ENCODE peak calls at places on chromosomes 7 and 10, in four cellular contexts. D is fibroblast of lung, A is psoas muscle, V is GM20000. Q is an unnamed sample.

GRCh38 chr10:34916368-34916767 is 101.3 kb upstream of the PARD3 start:
- DNase-seq in D (peak; percentile 94), A (no peak), V (no peak), Q (no peak)

GRCh38 chr10:86210416-86210815 is 156.2 kb downstream of the GRID1 start:
- DNase-seq in D (no peak), A (no peak), V (no peak), Q (no peak)

GRCh38 chr10:102043456-102043855 is 12.5 kb downstream of the ARMH3 start:
- DNase-seq in D (no peak), A (no peak), V (no peak), Q (no peak)

GRCh38 chr10:14126697-14127440 is 203.9 kb downstream of the FRMD4A start:
- DNase-seq in D (peak; percentile 52), A (no peak), V (no peak), Q (no peak)

GRCh38 chr10:34811968-34812514 is 3.1 kb downstream of the PARD3 start:
- DNase-seq in D (peak; percentile 47), A (no peak), V (no peak), Q (no peak)

GRCh38 chr10:48406204-48406603 is 99.7 kb downstream of the MAPK8 start:
- DNase-seq in D (peak; percentile 58), A (no peak), V (no peak), Q (no peak)

GRCh38 chr10:75127481-75127880 is 16.0 kb downstream of the SAMD8 start:
- DNase-seq in D (peak; percentile 27), A (no peak), V (no peak), Q (no peak)

GRCh38 chr7:1268076-1268815 is 35.6 kb downstream of the UNCX start:
- DNase-seq in D (no peak), A (no peak), V (no peak), Q (no peak)

GRCh38 chr7:155840262-155840885 is 28.1 kb upstream of the SHH start:
- DNase-seq in D (no peak), A (no peak), V (no peak), Q (no peak)

GRCh38 chr7:128160296-128160695 is 80.8 kb upstream of the LEP start:
- DNase-seq in D (no peak), A (no peak), V (no peak), Q (no peak)

GRCh38 chr10:4501306-4501705 is 324.7 kb upstream of the AKR1E2 start:
- DNase-seq in D (peak; percentile 48), A (no peak), V (no peak), Q (no peak)

GRCh38 chr7:140261522-140261921 is 84.7 kb upstream of the KDM7A start:
- DNase-seq in D (no peak), A (no peak), V (no peak), Q (no peak)

GRCh38 chr7:100679927-100680588 is 6.5 kb downstream of the GNB2 start:
- DNase-seq in D (no peak), A (peak; percentile 81), V (peak; percentile 24), Q (no peak)

GRCh38 chr7:845091-845490 is 12.8 kb downstream of the SUN1 start:
- DNase-seq in D (no peak), A (no peak), V (no peak), Q (no peak)

GRCh38 chr10:65556006-65556405 is 1369.8 kb upstream of the LRRTM3 start:
- DNase-seq in D (no peak), A (no peak), V (no peak), Q (no peak)

GRCh38 chr10:65559369-65559768 is 1366.5 kb upstream of the LRRTM3 start:
- DNase-seq in D (no peak), A (no peak), V (no peak), Q (no peak)

GRCh38 chr10:65550761-65551160 is 1375.1 kb upstream of the LRRTM3 start:
- DNase-seq in D (no peak), A (no peak), V (no peak), Q (no peak)

DNA sequence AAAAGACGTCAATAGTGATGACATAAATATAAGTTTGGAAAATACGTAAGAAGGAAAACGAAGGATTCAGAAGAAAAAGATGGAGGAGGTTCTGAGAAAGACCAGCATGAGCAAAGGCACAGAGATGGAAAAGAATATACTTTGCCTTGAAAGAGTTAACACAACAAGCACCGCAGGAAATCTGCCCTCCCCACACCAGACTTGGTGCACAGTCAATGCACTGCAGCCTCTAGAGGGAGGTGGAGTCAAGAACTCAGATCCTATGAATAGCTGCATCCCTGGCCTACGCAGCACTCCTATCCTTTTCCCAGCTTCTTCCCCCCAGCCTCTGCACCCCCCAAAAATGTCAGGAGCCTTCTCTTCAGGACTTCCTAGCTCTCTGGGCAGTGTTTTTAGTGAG is 1370.6 kb upstream of the LRRTM3 start:
- DNase-seq in D (no peak), A (no peak), V (no peak), Q (no peak)
- TF ChIP-seq CTCF in D (no peak), A (no peak), V (no peak), Q (no peak)

DNA sequence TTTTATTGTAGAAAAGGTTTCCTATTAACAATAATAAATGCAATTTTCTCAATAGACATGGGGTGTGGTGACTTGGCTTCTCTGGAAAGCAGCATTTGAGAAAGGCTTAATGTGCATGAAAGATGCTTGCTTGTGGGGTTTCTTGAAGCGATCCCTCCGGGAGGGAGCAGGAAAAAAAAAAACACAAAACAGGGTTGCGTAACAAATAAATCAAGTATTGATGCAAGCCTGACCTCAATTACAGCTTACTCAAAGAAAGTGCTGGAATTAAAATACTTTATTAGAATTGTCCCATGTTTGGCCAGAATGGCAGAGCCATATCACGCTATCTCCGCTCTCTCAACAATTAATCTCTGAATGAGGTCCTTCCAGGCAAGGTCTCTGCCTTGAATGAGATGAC is 1612.5 kb downstream of the REEP3 start:
- DNase-seq in D (no peak), A (no peak), V (no peak), Q (no peak)
- TF ChIP-seq CTCF in D (no peak), A (no peak), V (no peak), Q (no peak)

GRCh38 chr10:123021517-123021916 is 12.7 kb downstream of the ACADSB start:
- DNase-seq in D (no peak), A (no peak), V (no peak), Q (no peak)
- TF ChIP-seq CTCF in D (peak; percentile 49), A (no peak), V (no peak), Q (no peak)

GRCh38 chr7:17184805-17185689 is 113.4 kb upstream of the AHR start:
- DNase-seq in D (peak; percentile 36), A (no peak), V (no peak), Q (no peak)

GRCh38 chr7:17185690-17186070 is 112.8 kb upstream of the AHR start:
- DNase-seq in D (peak; percentile 80), A (no peak), V (peak; percentile 49), Q (no peak)

GRCh38 chr7:17178562-17178961 is 119.9 kb upstream of the AHR start:
- DNase-seq in D (no peak), A (no peak), V (no peak), Q (no peak)

GRCh38 chr7:17183630-17184328 is 114.7 kb upstream of the AHR start:
- DNase-seq in D (peak; percentile 67), A (no peak), V (no peak), Q (no peak)

GRCh38 chr7:17181482-17181881 is 117.0 kb upstream of the AHR start:
- DNase-seq in D (no peak), A (no peak), V (no peak), Q (no peak)
- TF ChIP-seq CTCF in D (no peak), A (no peak), V (no peak), Q (no peak)

GRCh38 chr7:93447509-93447908 is 127.0 kb downstream of the CALCR start:
- DNase-seq in D (no peak), A (no peak), V (no peak), Q (no peak)

DNA sequence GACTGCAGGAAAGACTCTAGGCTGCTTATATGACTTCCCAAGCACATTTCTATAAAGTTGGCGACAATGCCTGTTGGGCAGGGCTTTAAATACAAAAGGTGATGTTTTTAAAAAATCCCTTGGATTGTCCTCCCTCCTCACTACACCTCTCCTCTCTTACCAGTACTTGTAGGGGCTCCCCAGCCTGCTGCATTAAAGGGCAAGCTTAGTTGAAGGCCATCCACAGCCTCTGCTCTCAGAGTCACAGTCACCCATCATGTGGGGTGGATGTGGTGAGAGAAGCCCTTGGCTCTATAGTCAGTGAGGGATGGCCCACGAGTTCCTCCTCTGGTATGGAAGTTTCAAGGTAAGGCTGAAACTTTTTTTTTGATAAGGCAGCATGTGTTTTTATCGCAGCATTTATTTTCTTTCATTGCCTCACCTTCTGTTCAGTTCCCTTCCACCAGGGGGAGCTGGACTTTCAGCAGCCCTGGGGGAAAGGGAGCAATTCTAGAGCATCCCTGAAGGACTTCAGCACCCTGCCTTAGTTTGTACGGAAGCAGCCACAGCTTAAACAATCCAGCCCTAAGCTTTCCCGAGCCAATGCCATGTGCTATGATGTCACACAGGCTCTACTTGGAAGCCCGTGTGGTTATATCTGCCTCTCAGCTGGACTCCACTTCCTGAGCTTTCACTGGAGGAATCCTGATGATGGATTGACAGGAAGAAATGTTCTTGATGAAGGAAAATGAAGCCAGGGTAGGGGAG is 131.9 kb downstream of the CALCR start:
- DNase-seq in D (peak; percentile 5), A (no peak), V (peak; percentile 38), Q (peak; percentile 52)
- TF ChIP-seq CTCF in D (peak; percentile 63), A (peak; percentile 34), V (peak; percentile 86), Q (peak; percentile 90)

DNA sequence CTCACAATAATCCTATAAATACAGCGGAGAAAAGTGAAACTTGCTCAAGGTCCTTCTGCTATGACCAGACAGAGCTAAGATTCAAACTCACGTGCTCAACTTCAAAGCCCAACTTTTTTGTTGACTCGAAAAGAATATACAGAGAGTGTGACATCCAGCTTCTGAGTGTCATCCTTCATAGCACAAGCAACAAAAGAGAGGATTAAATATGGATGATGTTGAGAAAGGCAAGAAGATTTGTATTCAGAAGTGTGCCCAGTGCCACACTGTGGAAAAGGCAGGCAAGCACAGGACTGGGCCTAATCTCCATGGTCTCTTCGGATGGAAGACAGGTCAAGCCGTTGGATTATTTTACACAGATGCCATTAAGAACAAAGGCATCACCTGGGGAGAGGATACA is 2.1 kb upstream of the FAM3C start:
- DNase-seq in D (no peak), A (no peak), V (no peak), Q (no peak)
- TF ChIP-seq CTCF in D (peak; percentile 19), A (no peak), V (peak; percentile 5), Q (no peak)

DNA sequence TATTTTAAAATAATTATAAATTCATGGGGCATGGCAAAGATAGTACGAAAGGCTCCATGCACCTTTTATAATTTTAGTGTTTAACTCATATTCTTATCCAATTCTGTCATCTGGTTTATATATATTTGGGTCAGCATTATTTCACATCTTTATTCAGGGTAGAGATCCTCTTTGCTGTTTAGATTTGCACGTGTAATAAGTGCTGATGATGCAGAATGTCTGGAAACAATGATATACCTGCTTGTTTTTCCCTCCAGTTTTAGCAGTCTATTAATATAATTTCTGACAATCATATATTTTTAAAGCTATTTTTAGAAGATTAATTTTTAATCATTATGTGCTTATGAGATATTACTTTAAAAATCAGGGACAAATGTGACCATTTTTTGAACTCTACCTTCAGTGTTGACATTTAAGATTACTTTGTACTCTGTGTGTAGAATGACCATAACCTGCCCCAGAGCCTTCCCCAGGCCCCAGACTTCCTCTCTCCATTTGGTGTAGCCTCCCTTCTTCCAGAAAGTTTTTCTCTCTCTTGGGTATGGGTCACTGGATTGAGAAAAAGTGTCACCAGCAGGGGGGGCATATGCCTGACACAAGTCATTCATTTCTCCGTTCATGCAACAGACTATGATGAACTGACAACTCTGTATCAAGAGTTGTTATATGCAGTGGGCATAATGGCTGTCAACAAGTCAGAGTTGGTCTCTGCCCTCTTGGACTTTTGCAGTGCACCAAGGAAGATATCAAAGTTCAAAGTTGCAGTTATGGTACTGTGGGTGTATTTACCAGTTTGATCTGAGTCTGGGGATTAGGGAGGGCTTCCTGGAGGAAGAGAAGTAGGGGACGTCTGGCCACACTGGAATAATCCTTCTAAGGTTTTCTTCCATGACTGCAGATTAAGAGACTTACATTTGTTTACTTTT is 192.6 kb upstream of the CCDC6 start:
- DNase-seq in D (no peak), A (no peak), V (no peak), Q (peak; percentile 21)
- TF ChIP-seq CTCF in D (peak; percentile 32), A (peak; percentile 26), V (peak; percentile 1), Q (peak; percentile 50)

Q was measured in glutamatergic neuron.